ENCODE peak calls at places on chromosomes 4 and X, in eight cellular contexts. One of them, this sample, is unnamed.

GRCh38 chrX:27336466-27337091 is 126.6 kb downstream of the PPP4R3C start:
- DNase-seq in NCI-H1436: no peak
- DNase-seq in cardiac fibroblast: peak
- DNase-seq in activated T-helper 1 cell treated with anti-CD3 and anti-CD28 coated beads, Interleukin-2, amount 50 U/mL, for 16 hours: no peak
- DNase-seq in astrocyte of the spinal cord: peak
- DNase-seq in transverse colon: peak
- DNase-seq in activated CD4-positive, alpha-beta T cell treated with anti-CD3 and anti-CD28 coated beads, Interleukin-2, amount 10 ng/mL, durations not matched to agents 7 days and 5 days: peak
- DNase-seq in activated CD8-positive, alpha-beta memory T cell treated with anti-CD3 and anti-CD28 coated beads for 48 hours: peak
- DNase-seq in this sample: no peak

GRCh38 chr4:64200001-64200555 is 209.2 kb downstream of the TECRL start:
- DNase-seq in activated T-helper 1 cell treated with anti-CD3 and anti-CD28 coated beads, Interleukin-2, amount 50 U/mL, for 16 hours: no peak
- DNase-seq in cardiac fibroblast: no peak
- DNase-seq in activated CD8-positive, alpha-beta memory T cell treated with anti-CD3 and anti-CD28 coated beads for 48 hours: no peak
- DNase-seq in astrocyte of the spinal cord: no peak
- DNase-seq in activated CD4-positive, alpha-beta T cell treated with anti-CD3 and anti-CD28 coated beads, Interleukin-2, amount 10 ng/mL, durations not matched to agents 7 days and 5 days: no peak
- DNase-seq in transverse colon: no peak
- DNase-seq in NCI-H1436: no peak
- DNase-seq in this sample: no peak

GRCh38 chr4:181301735-181302380 is 941.3 kb upstream of the TENM3 start:
- DNase-seq in activated T-helper 1 cell treated with anti-CD3 and anti-CD28 coated beads, Interleukin-2, amount 50 U/mL, for 16 hours: no peak
- DNase-seq in activated CD8-positive, alpha-beta memory T cell treated with anti-CD3 and anti-CD28 coated beads for 48 hours: no peak
- DNase-seq in NCI-H1436: peak
- DNase-seq in astrocyte of the spinal cord: peak
- DNase-seq in activated CD4-positive, alpha-beta T cell treated with anti-CD3 and anti-CD28 coated beads, Interleukin-2, amount 10 ng/mL, durations not matched to agents 7 days and 5 days: peak
- DNase-seq in transverse colon: peak
- DNase-seq in cardiac fibroblast: peak
- DNase-seq in this sample: peak

GRCh38 chrX:130014356-130014755 is 31.9 kb downstream of the BCORL1 start:
- DNase-seq in astrocyte of the spinal cord: no peak
- DNase-seq in transverse colon: no peak
- DNase-seq in NCI-H1436: no peak
- DNase-seq in activated T-helper 1 cell treated with anti-CD3 and anti-CD28 coated beads, Interleukin-2, amount 50 U/mL, for 16 hours: no peak
- DNase-seq in activated CD8-positive, alpha-beta memory T cell treated with anti-CD3 and anti-CD28 coated beads for 48 hours: no peak
- DNase-seq in activated CD4-positive, alpha-beta T cell treated with anti-CD3 and anti-CD28 coated beads, Interleukin-2, amount 10 ng/mL, durations not matched to agents 7 days and 5 days: no peak
- DNase-seq in cardiac fibroblast: no peak
- DNase-seq in this sample: no peak

GRCh38 chr4:123659759-123660158 is 263.2 kb downstream of the SPRY1 start:
- DNase-seq in transverse colon: no peak
- DNase-seq in activated CD4-positive, alpha-beta T cell treated with anti-CD3 and anti-CD28 coated beads, Interleukin-2, amount 10 ng/mL, durations not matched to agents 7 days and 5 days: no peak
- DNase-seq in astrocyte of the spinal cord: peak
- DNase-seq in NCI-H1436: no peak
- DNase-seq in cardiac fibroblast: peak
- DNase-seq in activated CD8-positive, alpha-beta memory T cell treated with anti-CD3 and anti-CD28 coated beads for 48 hours: no peak
- DNase-seq in activated T-helper 1 cell treated with anti-CD3 and anti-CD28 coated beads, Interleukin-2, amount 50 U/mL, for 16 hours: no peak
- DNase-seq in this sample: no peak

GRCh38 chr4:40878548-40879055 is 128.8 kb downstream of the NSUN7 start:
- DNase-seq in astrocyte of the spinal cord: no peak
- DNase-seq in transverse colon: no peak
- DNase-seq in NCI-H1436: no peak
- DNase-seq in activated CD4-positive, alpha-beta T cell treated with anti-CD3 and anti-CD28 coated beads, Interleukin-2, amount 10 ng/mL, durations not matched to agents 7 days and 5 days: no peak
- DNase-seq in activated T-helper 1 cell treated with anti-CD3 and anti-CD28 coated beads, Interleukin-2, amount 50 U/mL, for 16 hours: no peak
- DNase-seq in activated CD8-positive, alpha-beta memory T cell treated with anti-CD3 and anti-CD28 coated beads for 48 hours: no peak
- DNase-seq in cardiac fibroblast: no peak
- DNase-seq in this sample: no peak

GRCh38 chrX:80412042-80412441 is 8.2 kb upstream of the TENT5D start:
- DNase-seq in activated CD8-positive, alpha-beta memory T cell treated with anti-CD3 and anti-CD28 coated beads for 48 hours: no peak
- DNase-seq in transverse colon: no peak
- DNase-seq in NCI-H1436: no peak
- DNase-seq in astrocyte of the spinal cord: no peak
- DNase-seq in activated T-helper 1 cell treated with anti-CD3 and anti-CD28 coated beads, Interleukin-2, amount 50 U/mL, for 16 hours: no peak
- DNase-seq in cardiac fibroblast: no peak
- DNase-seq in activated CD4-positive, alpha-beta T cell treated with anti-CD3 and anti-CD28 coated beads, Interleukin-2, amount 10 ng/mL, durations not matched to agents 7 days and 5 days: no peak
- DNase-seq in this sample: no peak

GRCh38 chr4:16205298-16206164 is 20.7 kb downstream of the TAPT1 start:
- DNase-seq in activated CD4-positive, alpha-beta T cell treated with anti-CD3 and anti-CD28 coated beads, Interleukin-2, amount 10 ng/mL, durations not matched to agents 7 days and 5 days: no peak
- DNase-seq in astrocyte of the spinal cord: no peak
- DNase-seq in cardiac fibroblast: peak
- DNase-seq in activated T-helper 1 cell treated with anti-CD3 and anti-CD28 coated beads, Interleukin-2, amount 50 U/mL, for 16 hours: no peak
- DNase-seq in NCI-H1436: no peak
- DNase-seq in activated CD8-positive, alpha-beta memory T cell treated with anti-CD3 and anti-CD28 coated beads for 48 hours: no peak
- DNase-seq in transverse colon: no peak
- DNase-seq in this sample: no peak

GRCh38 chr4:129220254-129220653 is 124.3 kb downstream of the C4orf33 start:
- DNase-seq in NCI-H1436: no peak
- DNase-seq in activated CD8-positive, alpha-beta memory T cell treated with anti-CD3 and anti-CD28 coated beads for 48 hours: no peak
- DNase-seq in activated CD4-positive, alpha-beta T cell treated with anti-CD3 and anti-CD28 coated beads, Interleukin-2, amount 10 ng/mL, durations not matched to agents 7 days and 5 days: no peak
- DNase-seq in cardiac fibroblast: no peak
- DNase-seq in transverse colon: no peak
- DNase-seq in astrocyte of the spinal cord: no peak
- DNase-seq in activated T-helper 1 cell treated with anti-CD3 and anti-CD28 coated beads, Interleukin-2, amount 50 U/mL, for 16 hours: no peak
- DNase-seq in this sample: no peak

GRCh38 chrX:49176421-49177326 is 5.0 kb downstream of the PLP2 start:
- DNase-seq in astrocyte of the spinal cord: no peak
- DNase-seq in activated CD8-positive, alpha-beta memory T cell treated with anti-CD3 and anti-CD28 coated beads for 48 hours: no peak
- DNase-seq in NCI-H1436: no peak
- DNase-seq in transverse colon: no peak
- DNase-seq in cardiac fibroblast: no peak
- DNase-seq in activated CD4-positive, alpha-beta T cell treated with anti-CD3 and anti-CD28 coated beads, Interleukin-2, amount 10 ng/mL, durations not matched to agents 7 days and 5 days: no peak
- DNase-seq in activated T-helper 1 cell treated with anti-CD3 and anti-CD28 coated beads, Interleukin-2, amount 50 U/mL, for 16 hours: no peak
- DNase-seq in this sample: no peak

GRCh38 chr4:53696956-53697685 is 105.8 kb upstream of the LNX1 start:
- DNase-seq in transverse colon: no peak
- DNase-seq in cardiac fibroblast: no peak
- DNase-seq in activated CD4-positive, alpha-beta T cell treated with anti-CD3 and anti-CD28 coated beads, Interleukin-2, amount 10 ng/mL, durations not matched to agents 7 days and 5 days: no peak
- DNase-seq in NCI-H1436: no peak
- DNase-seq in astrocyte of the spinal cord: no peak
- DNase-seq in activated T-helper 1 cell treated with anti-CD3 and anti-CD28 coated beads, Interleukin-2, amount 50 U/mL, for 16 hours: no peak
- DNase-seq in activated CD8-positive, alpha-beta memory T cell treated with anti-CD3 and anti-CD28 coated beads for 48 hours: no peak
- DNase-seq in this sample: no peak

GRCh38 chr4:154720123-154720522 is 23.7 kb upstream of the LRAT start:
- DNase-seq in transverse colon: no peak
- DNase-seq in activated CD8-positive, alpha-beta memory T cell treated with anti-CD3 and anti-CD28 coated beads for 48 hours: no peak
- DNase-seq in activated CD4-positive, alpha-beta T cell treated with anti-CD3 and anti-CD28 coated beads, Interleukin-2, amount 10 ng/mL, durations not matched to agents 7 days and 5 days: no peak
- DNase-seq in cardiac fibroblast: peak
- DNase-seq in astrocyte of the spinal cord: no peak
- DNase-seq in activated T-helper 1 cell treated with anti-CD3 and anti-CD28 coated beads, Interleukin-2, amount 50 U/mL, for 16 hours: no peak
- DNase-seq in NCI-H1436: no peak
- DNase-seq in this sample: no peak

This sample was measured in AG09309.